ENCODE peak calls at places on chromosome 22, in nine cellular contexts. P, T, K, U, I, S, F, D and J are unnamed samples.

GRCh38 chr22:47198801-47199251 is 436.4 kb downstream of the TBC1D22A start:
- DNase-seq in P (no peak), T (no peak), K (no peak), U (no peak), I (peak), S (no peak), F (no peak), D (no peak), J (no peak)

GRCh38 chr22:38462960-38463784 is 4.7 kb upstream of the KDELR3 start:
- DNase-seq in P (no peak), T (no peak), K (no peak), U (no peak), I (no peak), S (no peak), F (no peak), D (no peak), J (no peak)

GRCh38 chr22:45290410-45290936 is 5.7 kb downstream of the UPK3A start:
- DNase-seq in P (peak), T (no peak), K (no peak), U (no peak), I (no peak), S (no peak), F (no peak), D (no peak), J (no peak)

GRCh38 chr22:45200862-45201511 is 37.3 kb downstream of the NUP50 start:
- DNase-seq in P (no peak), T (no peak), K (no peak), U (no peak), I (no peak), S (peak), F (no peak), D (no peak), J (no peak)

GRCh38 chr22:49359061-49359460 is 468.6 kb downstream of the BRD1 start:
- DNase-seq in P (no peak), T (no peak), K (no peak), U (no peak), I (no peak), S (no peak), F (no peak), D (no peak), J (no peak)

GRCh38 chr22:27032121-27032761 is 374.9 kb downstream of the MIAT start:
- DNase-seq in P (no peak), T (no peak), K (peak), U (peak), I (no peak), S (no peak), F (no peak), D (no peak), J (no peak)

GRCh38 chr22:45777046-45777851 is 105.6 kb downstream of the ATXN10 start:
- DNase-seq in P (no peak), T (no peak), K (no peak), U (peak), I (no peak), S (peak), F (no peak), D (no peak), J (no peak)

GRCh38 chr22:29201722-29202230 is 3.9 kb upstream of the EMID1 start:
- DNase-seq in P (no peak), T (no peak), K (no peak), U (no peak), I (no peak), S (no peak), F (no peak), D (no peak), J (no peak)

GRCh38 chr22:27952779-27953178 is 33.7 kb upstream of the PITPNB start:
- DNase-seq in P (no peak), T (no peak), K (no peak), U (no peak), I (no peak), S (peak), F (no peak), D (no peak), J (no peak)

GRCh38 chr22:19874307-19875060 is 19.8 kb upstream of the GNB1L start:
- DNase-seq in P (no peak), T (no peak), K (no peak), U (no peak), I (peak), S (peak), F (no peak), D (no peak), J (no peak)